ENCODE peak calls at places on chromosomes 3 and 15, in four cellular contexts. Y is CD4-positive, alpha-beta memory T cell; G is pancreas; N is cardiac muscle cell. Z is an unnamed sample.

GRCh38 chr3:10189557-10190374 is 25.0 kb downstream of the IRAK2 start:
- DNase-seq in Y (peak; percentile 26), G (no peak), N (peak; percentile 84), Z (peak; percentile 90)

GRCh38 chr15:29924750-29925149 is 102.5 kb upstream of the TJP1 start:
- DNase-seq in Y (no peak), G (no peak), N (peak; percentile 89), Z (no peak)

GRCh38 chr3:129576514-129577345 is 29.7 kb downstream of the PLXND1 start:
- DNase-seq in Y (peak; percentile 84), G (no peak), N (no peak), Z (peak; percentile 86)

GRCh38 chr3:72453686-72454085 is 394.6 kb downstream of the SHQ1 start:
- DNase-seq in Y (no peak), G (no peak), N (no peak), Z (no peak)

GRCh38 chr3:139264375-139264774 is 79.4 kb upstream of the MRPS22 start:
- DNase-seq in Y (no peak), G (no peak), N (no peak), Z (no peak)

GRCh38 chr3:98788651-98789050 is 25.5 kb downstream of the ST3GAL6 start:
- DNase-seq in Y (no peak), G (no peak), N (peak; percentile 60), Z (no peak)

GRCh38 chr15:86247249-86247955 is 167.7 kb downstream of the AGBL1 start:
- DNase-seq in Y (no peak), G (peak; percentile 39), N (no peak), Z (no peak)

GRCh38 chr15:57320543-57321220 is 55.6 kb upstream of the CGNL1 start:
- DNase-seq in Y (no peak), G (no peak), N (peak; percentile 83), Z (peak; percentile 38)

GRCh38 chr3:136075218-136075808 is 109.8 kb downstream of the PPP2R3A start:
- DNase-seq in Y (peak; percentile 64), G (no peak), N (peak; percentile 92), Z (peak; percentile 10)

GRCh38 chr3:183697123-183697609 is 431 bp upstream of the YEATS2 start:
- DNase-seq in Y (peak; percentile 4), G (no peak), N (peak; percentile 9), Z (no peak)
- H3K4me3 ChIP-seq in Y (peak overlapping the region; percentile 76), G (peak overlapping the region; percentile 99), N (peak overlapping the region; percentile 96), Z (peak overlapping the region; percentile 71)

DNA sequence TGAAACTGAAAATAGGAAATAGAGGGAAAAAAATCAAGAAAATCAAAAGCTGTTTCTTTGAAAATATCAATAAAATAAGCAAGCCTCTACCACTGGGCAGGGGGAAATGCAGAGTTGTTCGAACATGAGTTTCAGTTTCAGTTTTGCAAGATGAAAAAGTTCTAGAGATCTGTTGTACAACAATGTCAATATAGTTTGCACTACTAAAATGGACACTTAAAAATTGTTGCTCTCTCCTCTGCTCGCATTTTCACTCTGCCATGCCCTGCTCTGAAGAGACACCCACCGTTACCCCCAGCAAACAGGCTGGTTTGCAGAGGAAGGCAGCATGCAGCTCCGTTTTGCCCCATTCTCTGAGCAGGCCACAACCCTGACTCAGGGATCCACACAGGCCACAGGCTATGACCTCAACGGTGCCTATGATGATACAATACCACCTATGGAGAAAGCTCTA is 64.5 kb downstream of the ZNF148 start:
- DNase-seq in Y (peak; percentile 40), G (no peak), N (no peak), Z (no peak)
- H3K4me3 ChIP-seq in Y (peak overlapping the region; percentile 60), G (no peak overlapping the region), N (no peak overlapping the region), Z (peak overlapping the region; percentile 19)

DNA sequence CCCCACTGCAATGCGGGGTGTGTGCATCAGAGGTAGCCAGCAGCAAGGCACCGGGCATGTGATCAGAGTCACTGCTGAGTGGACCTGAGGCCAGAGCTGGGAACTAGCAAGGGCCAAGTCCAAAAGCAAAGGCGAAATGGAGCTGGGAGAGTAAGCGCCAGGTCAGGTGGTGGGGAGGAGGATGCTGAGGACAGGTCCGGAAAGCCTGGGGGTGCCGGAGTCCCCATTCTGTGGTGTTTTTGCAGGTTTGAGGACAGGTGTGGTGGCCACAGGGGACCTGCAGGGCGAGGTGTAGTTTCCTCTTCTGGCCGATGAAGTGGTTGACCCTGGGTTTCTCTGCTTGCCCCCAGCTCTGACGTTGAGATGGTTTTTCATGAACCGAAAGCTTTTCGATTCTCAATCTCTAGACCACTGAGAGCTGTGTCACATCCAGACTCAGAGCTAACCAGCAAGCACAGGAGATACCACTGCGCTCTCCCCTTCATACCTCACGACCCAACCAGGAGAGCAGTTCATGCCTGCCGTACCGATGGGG is 35.0 kb upstream of the HES1 start:
- DNase-seq in Y (no peak), G (no peak), N (no peak), Z (no peak)
- H3K4me3 ChIP-seq in Y (no peak overlapping the region), G (no peak overlapping the region), N (no peak overlapping the region), Z (no peak overlapping the region)

DNA sequence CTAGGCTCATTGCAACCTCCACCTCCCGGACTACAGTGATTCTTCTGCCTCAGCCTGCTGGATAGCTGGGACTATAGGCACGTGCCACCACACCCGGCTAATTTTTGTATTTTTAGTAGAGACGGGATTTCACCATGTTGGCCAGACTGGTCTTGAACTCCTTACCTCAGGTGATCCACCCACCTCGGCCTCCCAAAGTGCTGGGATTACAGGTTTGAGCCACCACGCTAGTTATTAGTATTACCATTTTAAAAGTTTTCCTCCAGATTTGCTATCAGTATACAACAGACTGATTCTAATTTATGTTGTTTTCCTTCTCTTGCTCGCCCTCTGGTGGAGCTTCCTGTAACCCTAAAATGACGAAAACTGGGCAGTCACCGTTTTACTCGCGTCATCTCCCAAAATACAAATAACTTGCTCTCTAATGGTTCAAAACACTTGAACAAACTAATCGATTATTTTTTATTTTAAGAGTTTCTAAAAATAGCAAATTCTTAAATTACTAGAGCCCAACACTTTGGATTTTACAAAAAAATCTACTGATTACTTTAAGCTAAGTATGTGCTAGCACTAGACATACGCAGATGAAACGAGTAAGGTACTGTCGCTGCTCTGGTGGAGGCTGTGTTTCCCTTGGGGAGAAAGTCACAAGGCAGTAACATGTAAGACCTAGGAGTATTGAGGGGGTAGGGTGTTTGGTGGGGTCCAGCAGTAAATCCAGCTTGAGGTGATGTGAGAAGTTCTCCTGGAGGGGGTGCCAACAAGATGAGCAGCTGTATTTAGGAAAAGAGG is 203.3 kb downstream of the MBNL1 start:
- DNase-seq in Y (peak; percentile 70), G (no peak), N (peak; percentile 72), Z (no peak)
- H3K4me3 ChIP-seq in Y (no peak overlapping the region), G (peak overlapping the region; percentile 20), N (no peak overlapping the region), Z (peak overlapping the region; percentile 2)